ENCODE peak calls at places on chromosomes 2 and 18, in six cellular contexts. J is ovary, Q is A549, W is breast epithelium, T is prostate gland, D is body of pancreas. Y is an unnamed sample.
A peak's percentile ranks its signal among the peaks of the same experiment; 100 is the strongest.

GRCh38 chr18:24014986-24015896 is 687 bp downstream of the TTC39C start:
- DNase-seq in J (peak; percentile 57), Q (peak; percentile 27), W (peak; percentile 55), T (peak; percentile 40), D (peak; percentile 51), Y (peak; percentile 18)

GRCh38 chr2:152715854-152716428 is 1.3 kb downstream of the PRPF40A start:
- DNase-seq in J (no peak), Q (peak; percentile 64), W (no peak), T (no peak), D (no peak), Y (no peak)

GRCh38 chr2:186455613-186456012 is 30.4 kb upstream of the ZC3H15 start:
- DNase-seq in J (no peak), Q (no peak), W (no peak), T (no peak), D (peak; percentile 64), Y (no peak)

GRCh38 chr2:83899271-83899670 is 559.8 kb downstream of the SUCLG1 start:
- DNase-seq in J (no peak), Q (no peak), W (no peak), T (no peak), D (no peak), Y (no peak)

GRCh38 chr2:126658316-126658909 is 2.5 kb downstream of the GYPC start:
- DNase-seq in J (no peak), Q (no peak), W (no peak), T (no peak), D (no peak), Y (no peak)

GRCh38 chr2:1321297-1321696 is 92.0 kb upstream of the TPO start:
- DNase-seq in J (no peak), Q (no peak), W (no peak), T (no peak), D (no peak), Y (no peak)

GRCh38 chr2:240934701-240935100 is 28.6 kb downstream of the CROCC2 start:
- DNase-seq in J (peak; percentile 15), Q (no peak), W (peak; percentile 43), T (no peak), D (no peak), Y (no peak)

GRCh38 chr2:136917281-136917680 is 151.9 kb downstream of the THSD7B start:
- DNase-seq in J (no peak), Q (no peak), W (no peak), T (no peak), D (no peak), Y (no peak)

GRCh38 chr18:3329471-3329870 is 67.5 kb downstream of the MYL12B start:
- DNase-seq in J (no peak), Q (no peak), W (no peak), T (no peak), D (no peak), Y (no peak)

GRCh38 chr2:50564781-50565180 is 467.2 kb downstream of the NRXN1 start:
- DNase-seq in J (no peak), Q (no peak), W (no peak), T (no peak), D (no peak), Y (no peak)

GRCh38 chr2:180187611-180188010 is 180.5 kb upstream of the CWC22 start:
- DNase-seq in J (no peak), Q (no peak), W (no peak), T (no peak), D (no peak), Y (no peak)

GRCh38 chr18:65876310-65876709 is 125.5 kb downstream of the CDH7 start:
- DNase-seq in J (no peak), Q (no peak), W (peak; percentile 52), T (no peak), D (no peak), Y (no peak)

GRCh38 chr2:25297738-25298137 is 44.0 kb downstream of the DNMT3A start:
- DNase-seq in J (no peak), Q (no peak), W (no peak), T (no peak), D (no peak), Y (no peak)

GRCh38 chr18:43380098-43380672 is 102.9 kb upstream of the SYT4 start:
- DNase-seq in J (no peak), Q (no peak), W (no peak), T (no peak), D (no peak), Y (no peak)

GRCh38 chr2:45458909-45459563 is 152.0 kb downstream of the SRBD1 start:
- DNase-seq in J (peak; percentile 20), Q (peak; percentile 33), W (no peak), T (peak; percentile 63), D (peak; percentile 83), Y (peak; percentile 15)

GRCh38 chr2:20143263-20143662 is 81.7 kb downstream of the SDC1 start:
- DNase-seq in J (no peak), Q (no peak), W (no peak), T (no peak), D (no peak), Y (no peak)

GRCh38 chr2:10987861-10988260 is 76.1 kb downstream of the KCNF1 start:
- DNase-seq in J (no peak), Q (no peak), W (no peak), T (no peak), D (no peak), Y (no peak)

GRCh38 chr2:10123281-10123680 is 742 bp downstream of the RRM2 start:
- DNase-seq in J (no peak), Q (no peak), W (no peak), T (no peak), D (no peak), Y (no peak)

GRCh38 chr2:98608962-98609604 is 694 bp downstream of the UNC50 start:
- DNase-seq in J (no peak), Q (peak; percentile 16), W (no peak), T (no peak), D (peak; percentile 38), Y (no peak)

GRCh38 chr2:240948905-240949790 is 43.0 kb downstream of the CROCC2 start:
- DNase-seq in J (peak; percentile 19), Q (no peak), W (peak; percentile 35), T (no peak), D (no peak), Y (no peak)

GRCh38 chr2:62569907-62570793 is 64.2 kb upstream of the TMEM17 start:
- DNase-seq in J (no peak), Q (peak; percentile 91), W (no peak), T (no peak), D (peak; percentile 84), Y (no peak)

DNA sequence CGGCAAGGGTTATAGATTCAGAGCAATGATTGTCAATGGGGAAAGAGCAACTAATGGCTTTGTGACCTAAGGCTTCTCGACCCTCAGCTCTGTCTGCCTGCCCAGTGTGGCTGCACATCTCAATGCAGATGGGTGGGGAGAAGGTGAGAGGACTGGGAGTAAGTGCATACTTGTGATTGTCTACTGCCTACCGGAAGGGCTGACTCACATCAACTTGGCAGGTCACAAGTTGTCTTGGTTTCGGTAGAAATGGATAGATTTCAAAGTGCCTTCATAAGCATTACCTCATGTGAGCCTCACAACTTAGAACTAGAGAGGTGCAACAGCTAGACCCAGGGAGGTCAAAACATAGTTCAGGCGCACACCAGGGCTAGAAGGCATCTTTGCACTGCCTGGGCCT is 29.4 kb downstream of the STAT1 start:
- DNase-seq in J (no peak), Q (no peak), W (no peak), T (no peak), D (no peak), Y (peak; percentile 60)
- TF ChIP-seq POLR2A in J (no peak), Q (no peak), W (no peak), T (no peak), D (no peak), Y (no peak)

GRCh38 chr18:49055787-49056186 is 105.0 kb upstream of the SMAD7 start:
- DNase-seq in J (peak; percentile 48), Q (no peak), W (no peak), T (no peak), D (peak; percentile 58), Y (peak; percentile 57)
- TF ChIP-seq POLR2A in J (no peak), Q (no peak), W (no peak), T (no peak), D (no peak), Y (no peak)

DNA sequence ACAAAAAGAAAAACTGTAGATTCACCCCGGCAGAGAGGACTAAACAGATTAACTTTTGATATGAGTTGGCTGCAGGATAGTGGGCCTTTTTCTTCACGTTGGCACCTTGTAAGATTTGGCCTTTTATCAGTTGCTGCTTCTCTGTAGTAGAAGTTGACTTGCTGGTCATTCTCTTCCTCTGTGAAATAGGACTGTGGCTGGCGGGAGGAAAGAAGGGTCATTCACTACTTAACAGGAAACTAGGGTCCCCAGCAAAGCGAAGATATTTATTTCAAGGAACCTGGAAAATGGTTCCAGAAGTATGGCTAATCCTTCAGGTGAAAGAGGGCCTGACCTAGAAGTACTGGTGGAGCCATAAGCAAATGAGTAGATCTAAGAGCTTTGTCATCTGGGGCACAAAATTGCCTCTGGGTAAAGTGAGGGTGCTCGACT is 383 bp upstream of the ATP5MC3 start:
- DNase-seq in J (no peak), Q (peak; percentile 5), W (no peak), T (no peak), D (no peak), Y (no peak)
- TF ChIP-seq POLR2A in J (no peak), Q (no peak), W (no peak), T (no peak), D (no peak), Y (no peak)

DNA sequence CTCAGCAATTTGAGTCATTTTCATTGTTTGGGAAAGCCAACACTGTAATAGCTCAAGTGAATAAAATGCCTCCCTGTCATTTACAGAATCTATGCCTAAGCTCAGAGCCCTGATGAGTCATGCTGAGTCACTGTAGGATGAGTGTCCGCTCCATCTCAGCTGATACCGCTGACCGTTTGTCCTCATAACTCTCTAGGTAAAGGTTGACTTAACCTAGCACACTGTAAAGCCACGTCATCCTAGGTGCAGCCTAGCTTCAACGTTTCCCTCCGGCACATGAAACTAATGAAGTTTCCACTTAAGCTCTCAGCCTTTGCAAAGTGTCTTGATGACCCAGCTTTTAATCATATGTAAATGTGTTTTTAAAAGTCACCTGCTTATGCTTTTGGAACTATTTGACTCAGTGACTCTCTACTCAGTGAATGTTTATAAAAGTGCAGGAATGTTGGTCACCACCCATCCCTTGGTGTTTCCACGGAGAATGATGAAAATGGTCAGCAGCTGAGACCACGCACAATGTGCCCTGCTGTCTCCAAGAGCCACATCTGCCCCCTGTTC is 154.0 kb downstream of the PMAIP1 start:
- DNase-seq in J (no peak), Q (peak; percentile 72), W (no peak), T (no peak), D (no peak), Y (peak; percentile 17)
- TF ChIP-seq POLR2A in J (no peak), Q (no peak), W (no peak), T (no peak), D (no peak), Y (no peak)

Y was measured in H54.